ENCODE peak calls at places on chromosomes 16 and 17, in eight cellular contexts. H is heart right ventricle; E is heart left ventricle; W is body of pancreas; C is thyroid gland; X is MM.1S; R is aorta; V is naive thymus-derived CD4-positive, alpha-beta T cell. D is an unnamed sample. For H3K9me3, the result is how much of the 10 kb centered on the place peaks cover.

GRCh38 chr17:1604831-1605528 is 23.7 kb downstream of the SLC43A2 start:
- DNase-seq in H (no peak), E (no peak), W (no peak), C (peak), X (no peak), R (no peak), V (no peak), D (no peak)

GRCh38 chr16:27025581-27025980 is 41.1 kb upstream of the C16orf82 start:
- DNase-seq in H (no peak), E (no peak), W (no peak), C (no peak), X (no peak), R (no peak), V (no peak), D (no peak)

GRCh38 chr16:58638148-58639036 is 8.8 kb upstream of the CNOT1 start:
- DNase-seq in H (peak), E (no peak), W (peak), C (no peak), X (no peak), R (peak), V (no peak), D (no peak)

GRCh38 chr17:59001158-59001814 is 105.4 kb downstream of the TRIM37 start:
- DNase-seq in H (no peak), E (no peak), W (peak), C (peak), X (no peak), R (peak), V (peak), D (peak)

GRCh38 chr16:87344931-87345631 is 27.9 kb upstream of the C16orf95 start:
- DNase-seq in H (no peak), E (no peak), W (no peak), C (peak), X (no peak), R (no peak), V (peak), D (peak)

GRCh38 chr16:10688291-10688690 is 6.4 kb downstream of the TEKT5 start:
- DNase-seq in H (no peak), E (no peak), W (peak), C (peak), X (no peak), R (no peak), V (no peak), D (no peak)

GRCh38 chr17:21295036-21295952 is 10.8 kb downstream of the MAP2K3 start:
- DNase-seq in H (peak), E (peak), W (peak), C (no peak), X (no peak), R (no peak), V (no peak), D (no peak)

GRCh38 chr17:80629298-80630028 is 84.8 kb downstream of the RPTOR start:
- DNase-seq in H (no peak), E (no peak), W (no peak), C (no peak), X (no peak), R (no peak), V (no peak), D (no peak)

GRCh38 chr17:19448341-19449268 is 37.6 kb downstream of the RNF112 start:
- DNase-seq in H (no peak), E (no peak), W (peak), C (no peak), X (no peak), R (no peak), V (no peak), D (no peak)

GRCh38 chr16:82439678-82440293 is 187.0 kb upstream of the CDH13 start:
- DNase-seq in H (no peak), E (no peak), W (no peak), C (peak), X (no peak), R (no peak), V (no peak), D (no peak)

GRCh38 chr16:75288596-75289120 is 37.2 kb upstream of the BCAR1 start:
- DNase-seq in H (peak), E (no peak), W (no peak), C (peak), X (no peak), R (no peak), V (peak), D (peak)

GRCh38 chr17:48472485-48473281 is 42.7 kb upstream of the SKAP1 start:
- DNase-seq in H (no peak), E (no peak), W (no peak), C (peak), X (peak), R (no peak), V (no peak), D (no peak)

GRCh38 chr17:82392209-82392920 is 20.8 kb downstream of the UTS2R start:
- DNase-seq in H (no peak), E (peak), W (no peak), C (no peak), X (no peak), R (no peak), V (no peak), D (no peak)

GRCh38 chr16:85029413-85029794 is 1.8 kb downstream of the KIAA0513 start:
- DNase-seq in H (no peak), E (no peak), W (peak), C (no peak), X (peak), R (no peak), V (peak), D (peak)

GRCh38 chr16:17350212-17350611 is 120.5 kb downstream of the XYLT1 start:
- DNase-seq in H (no peak), E (no peak), W (no peak), C (no peak), X (no peak), R (no peak), V (no peak), D (no peak)

GRCh38 chr17:50064253-50064991 is 8.5 kb downstream of the ITGA3 start:
- DNase-seq in H (peak), E (peak), W (no peak), C (peak), X (no peak), R (peak), V (no peak), D (no peak)

GRCh38 chr16:35746281-35746962 is 2287.0 kb downstream of the TP53TG3F start:
- DNase-seq in H (no peak), E (no peak), W (no peak), C (no peak), X (no peak), R (no peak), V (no peak), D (no peak)

GRCh38 chr17:1078831-1079561 is 82.1 kb downstream of the TIMM22 start:
- DNase-seq in H (peak), E (peak), W (no peak), C (peak), X (no peak), R (no peak), V (no peak), D (no peak)

GRCh38 chr17:50638851-50639767 is 4.4 kb downstream of the ABCC3 start:
- DNase-seq in H (peak), E (peak), W (peak), C (peak), X (no peak), R (peak), V (no peak), D (no peak)

GRCh38 chr17:15395091-15395490 is 53.7 kb upstream of the TEKT3 start:
- DNase-seq in H (no peak), E (no peak), W (no peak), C (no peak), X (no peak), R (no peak), V (no peak), D (no peak)

GRCh38 chr17:78322327-78322857 is 37.5 kb downstream of the SOCS3 start:
- DNase-seq in H (no peak), E (no peak), W (no peak), C (no peak), X (no peak), R (no peak), V (no peak), D (no peak)

GRCh38 chr17:1229354-1229890 is 40.8 kb upstream of the BHLHA9 start:
- DNase-seq in H (peak), E (peak), W (peak), C (peak), X (no peak), R (peak), V (peak), D (peak)

GRCh38 chr17:4498461-4499397 is at the start of gene SPNS2:
- DNase-seq in H (peak), E (peak), W (peak), C (peak), X (peak), R (peak), V (peak), D (peak)

GRCh38 chr16:27374231-27374793 is 27.7 kb upstream of the IL21R start:
- DNase-seq in H (no peak), E (no peak), W (no peak), C (no peak), X (peak), R (no peak), V (no peak), D (no peak)

GRCh38 chr16:87318158-87318644 is 1.0 kb upstream of the C16orf95 start:
- DNase-seq in H (no peak), E (no peak), W (peak), C (no peak), X (peak), R (no peak), V (no peak), D (no peak)

GRCh38 chr16:58127634-58128033 is 1.5 kb downstream of the CFAP20 start:
- DNase-seq in H (no peak), E (no peak), W (no peak), C (no peak), X (no peak), R (no peak), V (peak), D (no peak)

DNA sequence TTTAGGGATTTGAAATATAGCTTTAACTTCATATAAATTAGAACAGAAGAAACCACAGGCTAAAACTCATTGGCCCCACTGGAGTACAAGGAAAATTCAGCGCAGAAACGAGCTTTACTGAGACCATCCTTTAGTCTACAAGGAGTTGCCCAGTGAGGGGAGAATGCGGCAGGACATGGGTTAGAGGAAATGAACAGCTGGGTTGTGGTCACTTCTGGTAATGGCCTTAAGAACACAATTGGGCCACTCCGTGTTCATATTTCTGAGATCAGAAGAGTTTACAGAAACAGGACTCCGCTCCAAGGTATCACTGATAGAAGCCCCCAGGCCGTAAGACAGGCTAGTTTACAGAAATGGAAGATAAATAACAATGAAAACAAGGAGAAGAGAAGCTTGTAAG is 188.3 kb downstream of the ZFHX3 start:
- DNase-seq in H (no peak), E (no peak), W (no peak), C (no peak), X (no peak), R (no peak), V (no peak), D (no peak)
- H3K27ac ChIP-seq in H (peak), E (peak), W (no peak), C (peak), X (no peak), R (peak), V (no peak), D (no peak)

GRCh38 chr16:12323007-12323699 is 346.6 kb downstream of the SNX29 start:
- DNase-seq in H (no peak), E (no peak), W (no peak), C (no peak), X (no peak), R (no peak), V (peak), D (peak)
- H3K9me3 ChIP-seq in H (under half), E (under half), W (under half), C (under half), X (under half), R (under half), V (under half), D (under half)

GRCh38 chr17:31200287-31200686 is 96.8 kb downstream of the OMG start:
- DNase-seq in H (no peak), E (no peak), W (no peak), C (no peak), X (no peak), R (no peak), V (no peak), D (no peak)
- H3K4me3 ChIP-seq in H (no peak), E (no peak), W (no peak), C (no peak), X (no peak), R (no peak), V (no peak), D (no peak)

DNA sequence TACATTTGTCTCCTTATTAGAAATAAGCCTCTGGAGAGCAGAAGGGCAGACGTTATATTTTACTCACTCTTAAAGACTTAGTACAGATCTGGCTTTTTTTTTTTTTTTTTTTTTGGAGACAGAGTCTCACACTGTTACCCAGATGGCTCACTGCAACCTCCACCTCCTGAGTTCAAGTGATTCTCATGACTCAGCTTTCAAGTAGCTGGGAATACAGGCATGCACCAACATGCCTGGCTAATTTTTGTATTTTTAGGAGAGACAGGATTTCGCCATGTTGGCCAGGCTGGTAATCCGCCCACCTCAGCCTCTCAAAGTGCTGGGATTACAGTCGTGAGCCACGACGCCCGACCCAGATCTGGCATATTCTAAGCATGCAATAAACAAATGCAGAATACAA is 36.4 kb upstream of the TMEM97 start:
- DNase-seq in H (no peak), E (no peak), W (no peak), C (peak), X (no peak), R (no peak), V (no peak), D (no peak)
- H3K27ac ChIP-seq in H (no peak), E (no peak), W (no peak), C (no peak), X (no peak), R (no peak), V (no peak), D (no peak)

D was measured in CD8-positive, alpha-beta memory T cell.